ENCODE peak calls at places on chromosomes 2 and 18, in four cellular contexts. E is HepG2, O is K562, Q is WTC11. R is an unnamed sample.
A peak's percentile ranks its signal among the peaks of the same experiment; 100 is the strongest.

GRCh38 chr2:153575171-153575853 is 96.8 kb upstream of the RPRM start:
- DNase-seq in E (no peak), O (no peak), Q (no peak), R (no peak)

GRCh38 chr2:182863642-182864041 is 2.8 kb downstream of the FRZB start:
- DNase-seq in E (no peak), O (no peak), Q (no peak), R (no peak)

GRCh38 chr2:168573128-168573903 is 117.2 kb downstream of the CERS6 start:
- DNase-seq in E (no peak), O (peak; percentile 24), Q (no peak), R (no peak)

GRCh38 chr2:237060518-237061312 is 25.0 kb upstream of the COPS8 start:
- DNase-seq in E (peak; percentile 62), O (peak; percentile 47), Q (peak; percentile 61), R (no peak)

GRCh38 chr2:121297217-121297830 is 12.3 kb upstream of the TFCP2L1 start:
- DNase-seq in E (peak; percentile 41), O (peak; percentile 41), Q (peak; percentile 65), R (no peak)

GRCh38 chr2:240161087-240161750 is 20.8 kb upstream of the OTOS start:
- DNase-seq in E (no peak), O (no peak), Q (no peak), R (no peak)

GRCh38 chr2:225693259-225693658 is 293.7 kb downstream of the NYAP2 start:
- DNase-seq in E (no peak), O (no peak), Q (peak; percentile 16), R (no peak)

GRCh38 chr2:43227830-43228280 is 1.4 kb upstream of the ZFP36L2 start:
- DNase-seq in E (peak; percentile 74), O (no peak), Q (no peak), R (no peak)

GRCh38 chr2:62774555-62775366 is 69.2 kb downstream of the EHBP1 start:
- DNase-seq in E (peak; percentile 78), O (peak; percentile 63), Q (no peak), R (peak; percentile 17)

GRCh38 chr18:26225022-26225693 is 1.1 kb upstream of the TAF4B start:
- DNase-seq in E (no peak), O (no peak), Q (no peak), R (no peak)

GRCh38 chr2:237627463-237628321 is at the start of gene LRRFIP1:
- DNase-seq in E (no peak), O (no peak), Q (peak; percentile 46), R (no peak)

GRCh38 chr2:127672341-127673303 is 2.7 kb downstream of the LIMS2 start:
- DNase-seq in E (no peak), O (no peak), Q (no peak), R (no peak)

GRCh38 chr2:219544567-219544966 is 739 bp downstream of the TMEM198 start:
- DNase-seq in E (no peak), O (no peak), Q (no peak), R (no peak)

GRCh38 chr18:78240867-78241266 is 738.8 kb upstream of the SALL3 start:
- DNase-seq in E (no peak), O (no peak), Q (no peak), R (no peak)

GRCh38 chr2:220503446-220503845 is 876.0 kb downstream of the SLC4A3 start:
- DNase-seq in E (no peak), O (no peak), Q (no peak), R (no peak)

GRCh38 chr2:60992985-60993392 is 24.5 kb upstream of the PEX13 start:
- DNase-seq in E (no peak), O (no peak), Q (no peak), R (peak; percentile 83)

GRCh38 chr2:27445155-27445554 is 3.0 kb downstream of the KRTCAP3 start:
- DNase-seq in E (no peak), O (no peak), Q (no peak), R (no peak)

GRCh38 chr2:164792316-164793127 is 49.1 kb downstream of the COBLL1 start:
- DNase-seq in E (no peak), O (no peak), Q (no peak), R (no peak)

GRCh38 chr18:75016025-75016717 is 192.8 kb downstream of the PTGR3 start:
- DNase-seq in E (no peak), O (no peak), Q (no peak), R (peak; percentile 28)

GRCh38 chr2:43131890-43132522 is 94.4 kb downstream of the ZFP36L2 start:
- DNase-seq in E (no peak), O (no peak), Q (no peak), R (no peak)

GRCh38 chr2:213187833-213188532 is 36.6 kb upstream of the IKZF2 start:
- DNase-seq in E (peak; percentile 84), O (no peak), Q (peak; percentile 72), R (no peak)

GRCh38 chr2:178188466-178188865 is 5.8 kb upstream of the OSBPL6 start:
- DNase-seq in E (no peak), O (no peak), Q (no peak), R (no peak)

GRCh38 chr2:143936758-143937562 is 583.0 kb downstream of the ZEB2 start:
- DNase-seq in E (no peak), O (no peak), Q (peak; percentile 67), R (no peak)

GRCh38 chr2:167264380-167264779 is 376.1 kb downstream of the XIRP2 start:
- DNase-seq in E (peak; percentile 3), O (no peak), Q (peak; percentile 43), R (no peak)

GRCh38 chr2:62826141-62826540 is 120.6 kb downstream of the EHBP1 start:
- DNase-seq in E (no peak), O (no peak), Q (no peak), R (no peak)

GRCh38 chr18:50151876-50152275 is 43.1 kb downstream of the MYO5B start:
- DNase-seq in E (no peak), O (peak; percentile 1), Q (no peak), R (no peak)

GRCh38 chr2:71680925-71681324 is 227.6 kb downstream of the DYSF start:
- DNase-seq in E (no peak), O (no peak), Q (peak; percentile 3), R (no peak)
- TF ChIP-seq NR2C2 in E (no peak), O (no peak), Q (no peak), R (no peak)

GRCh38 chr2:238861766-238862315 is 14.0 kb downstream of the TWIST2 start:
- DNase-seq in E (no peak), O (no peak), Q (no peak), R (no peak)
- TF ChIP-seq NR2C2 in E (no peak), O (no peak), Q (no peak), R (no peak)

GRCh38 chr2:223481486-223481885 is 120.7 kb downstream of the SCG2 start:
- DNase-seq in E (no peak), O (no peak), Q (no peak), R (no peak)
- TF ChIP-seq NR2C2 in E (no peak), O (no peak), Q (no peak), R (no peak)

GRCh38 chr18:48828713-48829442 is 121.9 kb downstream of the SMAD7 start:
- DNase-seq in E (no peak), O (peak; percentile 86), Q (peak; percentile 36), R (no peak)
- TF ChIP-seq NR2C2 in E (no peak), O (no peak), Q (no peak), R (no peak)

GRCh38 chr2:54891901-54892300 is 158.3 kb downstream of the RTN4 start:
- DNase-seq in E (no peak), O (no peak), Q (no peak), R (no peak)

GRCh38 chr2:54898451-54899226 is 151.6 kb downstream of the RTN4 start:
- DNase-seq in E (no peak), O (no peak), Q (no peak), R (no peak)

GRCh38 chr2:54894467-54894866 is 155.8 kb downstream of the RTN4 start:
- DNase-seq in E (no peak), O (no peak), Q (no peak), R (no peak)

GRCh38 chr2:54897420-54898310 is 152.6 kb downstream of the RTN4 start:
- DNase-seq in E (no peak), O (no peak), Q (no peak), R (no peak)

DNA sequence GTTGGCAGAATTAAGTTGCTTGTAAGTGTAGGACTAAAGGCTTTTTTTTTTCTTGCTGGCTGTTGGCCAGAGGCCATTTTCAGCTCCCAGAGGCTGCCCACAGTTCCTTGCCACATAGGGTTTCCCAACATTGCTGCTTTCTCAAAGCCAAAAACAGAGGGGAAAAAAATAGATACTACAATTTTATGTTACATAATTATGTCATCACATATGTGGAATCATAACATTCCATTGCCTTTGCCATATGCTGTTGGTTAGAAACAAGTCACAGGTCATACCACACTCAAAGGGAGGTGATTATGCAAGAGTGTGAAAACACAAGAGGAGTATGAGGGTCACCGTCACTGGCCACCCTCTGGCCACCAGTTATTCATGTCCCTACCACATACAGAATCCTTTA is 154.5 kb downstream of the RTN4 start:
- DNase-seq in E (no peak), O (no peak), Q (no peak), R (no peak)
- TF ChIP-seq NR2C2 in E (no peak), O (no peak), Q (no peak), R (no peak)

DNA sequence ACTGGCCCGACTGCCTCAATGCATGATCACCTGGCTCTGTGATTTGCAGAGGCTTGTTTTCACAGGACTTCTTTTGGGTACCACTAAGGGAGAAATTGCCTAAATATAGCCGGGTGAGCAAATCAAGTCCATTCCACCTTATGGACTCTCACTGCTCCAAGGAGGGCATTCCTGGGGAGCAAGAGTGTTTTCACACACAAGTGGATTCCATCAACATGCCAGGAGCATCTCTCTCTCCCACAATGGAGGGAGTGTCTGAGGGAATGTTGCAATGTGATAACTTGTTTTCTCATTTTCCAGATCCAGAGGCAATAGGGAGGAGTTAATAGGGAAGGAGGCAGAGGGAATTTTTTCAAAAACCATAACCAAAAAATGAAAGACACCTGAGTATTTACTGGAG is 250.7 kb downstream of the SATB2 start:
- DNase-seq in E (no peak), O (no peak), Q (no peak), R (no peak)
- TF ChIP-seq NR2C2 in E (no peak), O (no peak), Q (no peak), R (no peak)

DNA sequence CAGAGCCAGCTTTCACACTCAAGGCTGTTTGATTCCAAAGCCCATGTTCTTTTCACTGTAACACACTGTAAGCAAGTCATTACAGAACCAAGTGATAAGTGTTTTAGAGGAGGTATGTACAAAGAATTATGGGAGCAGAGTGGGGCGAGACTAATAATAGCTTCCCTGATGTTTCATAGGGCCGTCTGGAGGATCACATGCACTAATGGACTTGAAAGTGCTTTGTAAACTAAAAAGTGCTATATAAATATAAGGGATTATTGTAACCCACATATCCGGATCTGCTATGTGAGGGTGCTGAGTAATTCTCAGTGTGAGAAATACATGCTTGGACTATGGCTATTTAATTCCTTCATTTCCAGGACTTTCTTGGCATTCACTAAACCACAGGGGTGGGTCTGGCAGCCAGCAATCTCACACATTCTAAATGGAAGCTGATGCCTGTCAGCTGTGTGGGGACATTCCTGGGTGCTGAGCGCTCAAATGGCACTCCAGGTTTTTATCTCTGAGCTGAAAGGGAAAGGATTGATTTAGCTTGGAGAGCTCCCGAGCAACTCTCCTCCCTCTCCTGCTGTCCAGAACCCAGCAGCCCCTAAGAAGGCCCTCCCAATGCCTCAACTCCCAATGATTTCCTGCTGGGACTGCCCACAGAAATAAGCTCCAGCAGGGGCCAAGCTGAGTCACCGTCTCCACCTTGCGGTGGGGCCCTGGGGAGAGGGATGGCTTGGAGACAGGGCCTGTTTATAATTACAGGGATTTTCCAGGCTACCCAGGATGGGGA is 222.8 kb downstream of the SOX11 start:
- DNase-seq in E (no peak), O (no peak), Q (no peak), R (no peak)
- TF ChIP-seq NR2C2 in E (no peak), O (no peak), Q (no peak), R (no peak)